ENCODE peak calls at places on chromosome 21, in six cellular contexts. O is endothelial cell, X is 8988T, G is skeletal muscle cell, J is epithelial cell of proximal tubule, Z is HFFc6. S is an unnamed sample.

GRCh38 chr21:45420623-45421041 is 15.7 kb downstream of the COL18A1 start:
- DNase-seq in G (no peak), J (no peak), Z (no peak), X (no peak), O (no peak), S (no peak)

GRCh38 chr21:26769613-26770188 is 75.5 kb downstream of the ADAMTS1 start:
- DNase-seq in J (no peak), X (no peak), Z (peak), G (peak), O (peak), S (no peak)

GRCh38 chr21:32981096-32981495 is 44.6 kb upstream of the OLIG2 start:
- DNase-seq in X (no peak), G (no peak), O (no peak), J (no peak), Z (no peak), S (no peak)

GRCh38 chr21:45642122-45642813 is 1.3 kb upstream of the PCBP3 start:
- DNase-seq in X (no peak), Z (no peak), G (no peak), J (no peak), O (peak), S (no peak)

GRCh38 chr21:38992737-38993136 is 187.0 kb downstream of the ETS2 start:
- DNase-seq in G (no peak), X (no peak), J (no peak), Z (no peak), O (peak), S (no peak)

GRCh38 chr21:42939581-42940413 is 14.4 kb upstream of the ERVH48-1 start:
- DNase-seq in J (peak), O (no peak), X (peak), Z (peak), G (peak), S (peak)

GRCh38 chr21:45060089-45060488 is 14.3 kb upstream of the ADARB1 start:
- DNase-seq in X (no peak), J (no peak), Z (no peak), O (no peak), G (no peak), S (no peak)

GRCh38 chr21:32368386-32368785 is 24.4 kb downstream of the URB1 start:
- DNase-seq in Z (no peak), J (no peak), X (no peak), G (no peak), O (no peak), S (no peak)

GRCh38 chr21:26806734-26807372 is 38.4 kb downstream of the ADAMTS1 start:
- DNase-seq in Z (peak), X (no peak), J (no peak), O (no peak), G (no peak), S (no peak)

GRCh38 chr21:34276711-34277425 is 86.9 kb upstream of the KCNE2 start:
- DNase-seq in G (no peak), X (no peak), O (no peak), Z (peak), J (no peak), S (no peak)

GRCh38 chr21:46613391-46613790 is 8.5 kb upstream of the S100B start:
- DNase-seq in J (no peak), G (no peak), Z (no peak), O (no peak), X (no peak), S (no peak)

GRCh38 chr21:36902793-36903192 is 63.7 kb downstream of the HLCS start:
- DNase-seq in Z (peak), X (no peak), O (no peak), J (no peak), G (no peak), S (peak)

GRCh38 chr21:44874240-44874496 is 678 bp upstream of the PTTG1IP start:
- DNase-seq in J (no peak), Z (no peak), X (no peak), O (no peak), G (no peak), S (no peak)

GRCh38 chr21:20591294-20591693 is 406.9 kb upstream of the NCAM2 start:
- DNase-seq in J (no peak), X (no peak), G (no peak), O (no peak), Z (no peak), S (no peak)

GRCh38 chr21:17729455-17729854 is 89.7 kb downstream of the C21orf91 start:
- DNase-seq in J (no peak), Z (no peak), O (no peak), X (no peak), G (no peak), S (no peak)

GRCh38 chr21:32597205-32597604 is 11.9 kb upstream of the TCP10L start:
- DNase-seq in J (peak), X (no peak), Z (peak), O (no peak), G (peak), S (peak)

GRCh38 chr21:15543473-15543872 is 186.3 kb upstream of the USP25 start:
- DNase-seq in Z (no peak), G (no peak), X (no peak), O (no peak), J (no peak), S (no peak)

GRCh38 chr21:41775152-41775472 is 8.3 kb upstream of the RIPK4 start:
- DNase-seq in J (no peak), X (no peak), O (no peak), G (no peak), Z (no peak), S (no peak)

GRCh38 chr21:41933259-41934079 is 20.3 kb downstream of the C2CD2 start:
- DNase-seq in G (no peak), X (no peak), Z (peak), J (no peak), O (no peak), S (peak)

GRCh38 chr21:16196521-16197208 is 466.9 kb downstream of the USP25 start:
- DNase-seq in Z (no peak), O (no peak), X (no peak), J (peak), G (no peak), S (no peak)

GRCh38 chr21:39602076-39602689 is 10.6 kb upstream of the B3GALT5 start:
- DNase-seq in J (no peak), G (no peak), X (no peak), Z (no peak), O (no peak), S (no peak)

GRCh38 chr21:34074283-34075098 is 1.1 kb downstream of the MRPS6 start:
- DNase-seq in G (no peak), X (no peak), Z (no peak), J (no peak), O (peak), S (no peak)

GRCh38 chr21:32131960-32132359 is 146.9 kb downstream of the MIS18A start:
- DNase-seq in Z (no peak), J (peak), X (no peak), G (no peak), O (no peak), S (no peak)

GRCh38 chr21:42037943-42038342 is 27.8 kb upstream of the ZBTB21 start:
- DNase-seq in O (no peak), J (no peak), X (no peak), Z (no peak), G (no peak), S (no peak)

GRCh38 chr21:32789709-32790108 is 18.2 kb upstream of the PAXBP1 start:
- DNase-seq in O (no peak), J (no peak), Z (no peak), X (no peak), G (no peak), S (no peak)

GRCh38 chr21:45226540-45227326 is 61.0 kb downstream of the POFUT2 start:
- DNase-seq in Z (no peak), O (no peak), X (no peak), J (no peak), G (no peak), S (no peak)

GRCh38 chr21:33909756-33910155 is 5.8 kb downstream of the ATP5PO start:
- DNase-seq in O (no peak), Z (no peak), X (no peak), G (no peak), J (no peak), S (no peak)

GRCh38 chr21:39537571-39537970 is 75.2 kb upstream of the B3GALT5 start:
- DNase-seq in Z (no peak), G (no peak), O (no peak), J (no peak), X (no peak), S (no peak)

GRCh38 chr21:36929622-36930021 is 36.8 kb downstream of the HLCS start:
- DNase-seq in Z (no peak), O (no peak), J (no peak), X (no peak), G (no peak), S (no peak)

GRCh38 chr21:43884012-43884860 is 19.2 kb downstream of the AGPAT3 start:
- DNase-seq in Z (no peak), X (no peak), G (no peak), O (no peak), J (no peak), S (no peak)

S was measured in AG08396.